ENCODE peak calls at places on chromosomes 16 and 17, in eight cellular contexts. B, M, G, T, V, L, E and X are unnamed samples.

GRCh38 chr16:12700161-12700560 is 103.5 kb downstream of the CPPED1 start:
- DNase-seq in B (no peak), V (no peak), M (no peak), L (no peak), E (no peak), G (no peak), T (no peak), X (no peak)

GRCh38 chr17:44981221-44981968 is 13.3 kb upstream of the C1QL1 start:
- DNase-seq in L (no peak), M (peak; percentile 17), T (peak; percentile 64), B (no peak), V (no peak), E (no peak), G (no peak), X (no peak)

GRCh38 chr16:66344533-66345145 is 21.9 kb upstream of the CDH5 start:
- DNase-seq in G (no peak), E (peak; percentile 67), B (no peak), T (no peak), V (peak; percentile 60), M (peak; percentile 56), L (no peak), X (no peak)

GRCh38 chr17:4080686-4081085 is 62.1 kb downstream of the ZZEF1 start:
- DNase-seq in V (no peak), M (no peak), B (no peak), G (no peak), L (no peak), T (no peak), E (no peak), X (no peak)

GRCh38 chr16:306911-307370 is 24.0 kb downstream of the PDIA2 start:
- DNase-seq in B (no peak), V (no peak), L (no peak), E (no peak), M (no peak), G (no peak), T (no peak), X (no peak)

GRCh38 chr17:19286751-19287341 is 49.7 kb downstream of the EPN2 start:
- DNase-seq in B (no peak), T (no peak), G (no peak), V (no peak), E (no peak), L (no peak), M (no peak), X (no peak)

GRCh38 chr17:61205931-61206330 is 193.7 kb upstream of the TBX2 start:
- DNase-seq in B (no peak), E (no peak), T (peak; percentile 18), V (no peak), G (no peak), L (no peak), M (no peak), X (no peak)

GRCh38 chr16:88317619-88317977 is 65.2 kb upstream of the ZNF469 start:
- DNase-seq in G (no peak), B (no peak), E (no peak), M (no peak), V (no peak), L (peak; percentile 38), T (no peak), X (no peak)

GRCh38 chr17:40430272-40431230 is 12.7 kb upstream of the IGFBP4 start:
- DNase-seq in L (no peak), E (no peak), V (no peak), T (no peak), G (peak; percentile 23), B (no peak), M (no peak), X (peak; percentile 14)

GRCh38 chr17:80992077-80992947 is 671 bp downstream of the CHMP6 start:
- DNase-seq in B (no peak), E (no peak), T (no peak), G (peak; percentile 59), V (no peak), L (no peak), M (no peak), X (peak; percentile 53)